ENCODE peak calls at places on chromosomes 13 and 19, in nine cellular contexts. U is activated naive CD4-positive, alpha-beta T cell treated with anti-CD3 and anti-CD28 coated beads, Interleukin-2, amount 50 U/mL, for 16 hours; Y is WTC11; M is BJ; H is epithelial cell of esophagus; T is AG08395; L is SW480; J is Kasumi-1; O is non-pigmented ciliary epithelial cell. N is an unnamed sample.

GRCh38 chr19:48543121-48543710 is 8.8 kb upstream of the SULT2B1 start:
- DNase-seq in U (no peak), Y (no peak), M (no peak), H (peak), T (peak), L (peak), J (peak), O (no peak), N (peak)

GRCh38 chr13:30388401-30389283 is 33.7 kb upstream of the UBE2L5 start:
- DNase-seq in U (no peak), Y (no peak), M (no peak), H (peak), T (peak), L (no peak), J (no peak), O (no peak), N (peak)

GRCh38 chr13:44305845-44306244 is 67.8 kb upstream of the SERP2 start:
- DNase-seq in U (no peak), Y (no peak), M (no peak), H (peak), T (no peak), L (peak), J (no peak), O (peak), N (no peak)

GRCh38 chr13:27264181-27264580 is 6.4 kb upstream of the RASL11A start:
- DNase-seq in U (no peak), Y (no peak), M (peak), H (peak), T (peak), L (no peak), J (no peak), O (peak), N (peak)

GRCh38 chr19:4402171-4403004 is at the start of gene CHAF1A:
- DNase-seq in U (peak), Y (peak), M (peak), H (peak), T (peak), L (peak), J (peak), O (peak), N (peak)

GRCh38 chr13:110379905-110380341 is 72.8 kb downstream of the COL4A2 start:
- DNase-seq in U (no peak), Y (no peak), M (no peak), H (peak), T (no peak), L (no peak), J (no peak), O (peak), N (no peak)

GRCh38 chr19:38877781-38878574 is at the start of gene RINL:
- DNase-seq in U (peak), Y (no peak), M (no peak), H (no peak), T (no peak), L (peak), J (peak), O (no peak), N (no peak)

GRCh38 chr19:3969435-3970312 is 1.2 kb downstream of the DAPK3 start:
- DNase-seq in U (no peak), Y (peak), M (no peak), H (peak), T (peak), L (no peak), J (no peak), O (no peak), N (peak)

GRCh38 chr19:858868-859843 is at the start of gene CFD:
- DNase-seq in U (no peak), Y (peak), M (no peak), H (no peak), T (peak), L (no peak), J (peak), O (no peak), N (no peak)

GRCh38 chr13:32538234-32538620 is 368 bp downstream of the N4BP2L2 start:
- DNase-seq in U (no peak), Y (peak), M (no peak), H (peak), T (peak), L (peak), J (peak), O (no peak), N (no peak)

GRCh38 chr19:7342143-7342542 is 6.6 kb upstream of the ARHGEF18 start:
- DNase-seq in U (no peak), Y (no peak), M (no peak), H (no peak), T (no peak), L (no peak), J (no peak), O (no peak), N (no peak)

GRCh38 chr13:46172531-46172991 is 9.4 kb downstream of the LCP1 start:
- DNase-seq in U (no peak), Y (no peak), M (no peak), H (no peak), T (no peak), L (no peak), J (peak), O (no peak), N (no peak)

GRCh38 chr13:45954861-45955595 is 97.5 kb downstream of the ZC3H13 start:
- DNase-seq in U (no peak), Y (no peak), M (no peak), H (no peak), T (no peak), L (no peak), J (no peak), O (no peak), N (no peak)

GRCh38 chr13:63088226-63088625 is 1672.6 kb upstream of the PCDH20 start:
- DNase-seq in U (no peak), Y (no peak), M (no peak), H (no peak), T (no peak), L (no peak), J (no peak), O (no peak), N (no peak)

GRCh38 chr19:21328885-21329605 is at the start of gene ZNF708:
- DNase-seq in U (peak), Y (peak), M (peak), H (peak), T (peak), L (peak), J (peak), O (peak), N (peak)

GRCh38 chr13:52809310-52809769 is 39.1 kb downstream of the PCDH8 start:
- DNase-seq in U (peak), Y (peak), M (no peak), H (peak), T (peak), L (peak), J (peak), O (peak), N (peak)

GRCh38 chr13:43242040-43242439 is 218.7 kb downstream of the DNAJC15 start:
- DNase-seq in U (no peak), Y (no peak), M (no peak), H (no peak), T (no peak), L (no peak), J (no peak), O (no peak), N (no peak)

GRCh38 chr19:13055213-13056051 is 47.2 kb downstream of the LYL1 start:
- DNase-seq in U (no peak), Y (peak), M (peak), H (peak), T (peak), L (peak), J (no peak), O (no peak), N (peak)

GRCh38 chr19:46180701-46181385 is 32.8 kb downstream of the IGFL2 start:
- DNase-seq in U (no peak), Y (no peak), M (no peak), H (peak), T (peak), L (no peak), J (no peak), O (no peak), N (no peak)

GRCh38 chr13:24737042-24737441 is 26.9 kb upstream of the RNF17 start:
- DNase-seq in U (no peak), Y (peak), M (no peak), H (no peak), T (no peak), L (no peak), J (no peak), O (no peak), N (no peak)

GRCh38 chr13:81480634-81481033 is 1139.7 kb upstream of the SPRY2 start:
- DNase-seq in U (no peak), Y (no peak), M (no peak), H (peak), T (no peak), L (no peak), J (no peak), O (no peak), N (no peak)

GRCh38 chr13:114064516-114065140 is 67.8 kb downstream of the RASA3 start:
- DNase-seq in U (no peak), Y (no peak), M (no peak), H (peak), T (peak), L (peak), J (no peak), O (no peak), N (peak)

GRCh38 chr13:48998893-48999292 is 23.2 kb downstream of the FNDC3A start:
- DNase-seq in U (no peak), Y (no peak), M (no peak), H (no peak), T (no peak), L (no peak), J (no peak), O (no peak), N (no peak)

GRCh38 chr19:29663861-29664752 is 1.2 kb upstream of the PLEKHF1 start:
- DNase-seq in U (no peak), Y (no peak), M (no peak), H (peak), T (peak), L (no peak), J (no peak), O (no peak), N (peak)

GRCh38 chr13:23794267-23795161 is 94.7 kb downstream of the MIPEP start:
- DNase-seq in U (no peak), Y (no peak), M (peak), H (peak), T (peak), L (no peak), J (no peak), O (no peak), N (peak)

GRCh38 chr13:43058318-43058674 is 34.9 kb downstream of the DNAJC15 start:
- DNase-seq in U (no peak), Y (peak), M (peak), H (peak), T (peak), L (peak), J (no peak), O (peak), N (peak)

GRCh38 chr13:30306762-30307193 is 573 bp downstream of the KATNAL1 start:
- DNase-seq in U (peak), Y (peak), M (peak), H (peak), T (peak), L (peak), J (peak), O (peak), N (peak)

GRCh38 chr19:49475995-49476880 is 2.2 kb downstream of the FLT3LG start:
- DNase-seq in U (peak), Y (peak), M (no peak), H (peak), T (peak), L (peak), J (peak), O (no peak), N (peak)

GRCh38 chr19:14582894-14583340 is at the start of gene CLEC17A:
- DNase-seq in U (no peak), Y (no peak), M (no peak), H (no peak), T (no peak), L (no peak), J (no peak), O (no peak), N (no peak)

GRCh38 chr13:72523049-72523448 is 204.4 kb downstream of the MZT1 start:
- DNase-seq in U (no peak), Y (no peak), M (no peak), H (no peak), T (no peak), L (peak), J (no peak), O (no peak), N (no peak)

GRCh38 chr13:20869540-20869939 is 33.0 kb downstream of the XPO4 start:
- DNase-seq in U (no peak), Y (no peak), M (no peak), H (no peak), T (peak), L (peak), J (peak), O (no peak), N (peak)

N was measured in GM03348.